ENCODE peak calls at places on chromosomes 16 and 17, in seven cellular contexts. X is tibial nerve; A is right atrium auricular region; N is lung; P is activated CD8-positive, alpha-beta T cell treated with anti-CD3 and anti-CD28 coated beads for 36 hours; B is OCI-LY7; Y is progenitor cell of endocrine pancreas. G is an unnamed sample.

GRCh38 chr17:76659928-76660614 is 16.5 kb upstream of the ST6GALNAC1 start:
- DNase-seq in X (no peak), A (no peak), N (no peak), P (no peak), B (no peak), Y (no peak), G (no peak)

GRCh38 chr16:79595261-79595660 is 5.3 kb downstream of the MAF start:
- DNase-seq in X (no peak), A (no peak), N (no peak), P (no peak), B (no peak), Y (no peak), G (no peak)

GRCh38 chr16:74607967-74608356 is 1.0 kb upstream of the GLG1 start:
- DNase-seq in X (no peak), A (no peak), N (no peak), P (no peak), B (no peak), Y (no peak), G (no peak)

GRCh38 chr17:81165246-81166032 is at the start of gene PVALEF:
- DNase-seq in X (no peak), A (no peak), N (no peak), P (no peak), B (no peak), Y (peak), G (no peak)

GRCh38 chr16:69566437-69567030 is 768 bp downstream of the NFAT5 start:
- DNase-seq in X (peak), A (peak), N (peak), P (peak), B (peak), Y (peak), G (no peak)

GRCh38 chr16:361872-362701 is 8.3 kb downstream of the MRPL28 start:
- DNase-seq in X (peak), A (no peak), N (peak), P (peak), B (peak), Y (peak), G (peak)

GRCh38 chr17:78107457-78107856 is 21.1 kb downstream of the TMC6 start:
- DNase-seq in X (no peak), A (no peak), N (no peak), P (peak), B (no peak), Y (no peak), G (no peak)

GRCh38 chr17:32877164-32877764 is 340 bp upstream of the MYO1D start:
- DNase-seq in X (peak), A (peak), N (peak), P (peak), B (peak), Y (peak), G (peak)

GRCh38 chr17:49191917-49192741 is 18.2 kb downstream of the GNGT2 start:
- DNase-seq in X (peak), A (peak), N (peak), P (peak), B (peak), Y (peak), G (peak)

GRCh38 chr17:17840751-17841591 is 4.2 kb upstream of the SREBF1 start:
- DNase-seq in X (peak), A (no peak), N (no peak), P (no peak), B (peak), Y (no peak), G (no peak)

GRCh38 chr16:79848739-79849518 is 248.4 kb upstream of the MAF start:
- DNase-seq in X (no peak), A (no peak), N (no peak), P (no peak), B (no peak), Y (no peak), G (no peak)

GRCh38 chr16:28882476-28883180 is 4.3 kb downstream of the ATP2A1 start:
- DNase-seq in X (no peak), A (no peak), N (no peak), P (no peak), B (no peak), Y (no peak), G (no peak)
- TF ChIP-seq CTCF in X (no peak), A (no peak), N (no peak), P (no peak), B (no peak), Y (no peak), G (no peak)

DNA sequence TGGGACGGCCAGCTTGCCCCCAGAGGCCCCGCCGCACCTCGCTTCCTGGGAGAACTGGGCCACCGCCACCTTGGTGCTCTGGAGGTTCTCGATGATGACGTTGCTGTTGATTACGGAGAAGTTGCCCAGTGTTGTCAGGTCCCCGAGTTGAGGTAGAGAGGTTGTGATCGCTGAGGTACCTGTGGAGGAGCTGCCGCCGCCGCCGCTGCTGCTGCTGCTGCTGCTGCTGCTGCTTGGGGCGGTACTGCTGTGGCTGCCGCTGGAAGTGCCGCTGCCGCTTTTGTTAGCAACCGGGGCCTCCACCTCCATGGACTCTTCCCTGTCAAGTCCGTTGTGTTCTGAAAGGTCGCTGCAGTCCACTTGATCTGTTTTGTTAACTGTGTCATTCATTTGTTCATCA is 9.5 kb downstream of the SALL1 start:
- DNase-seq in X (no peak), A (no peak), N (no peak), P (no peak), B (no peak), Y (no peak), G (no peak)
- TF ChIP-seq CTCF in X (no peak), A (no peak), N (no peak), P (no peak), B (no peak), Y (no peak), G (no peak)

GRCh38 chr17:38566666-38567031 is 39.1 kb downstream of the SRCIN1 start:
- DNase-seq in X (no peak), A (no peak), N (no peak), P (no peak), B (no peak), Y (no peak), G (no peak)
- TF ChIP-seq CTCF in X (no peak), A (no peak), N (no peak), P (no peak), B (no peak), Y (no peak), G (no peak)

DNA sequence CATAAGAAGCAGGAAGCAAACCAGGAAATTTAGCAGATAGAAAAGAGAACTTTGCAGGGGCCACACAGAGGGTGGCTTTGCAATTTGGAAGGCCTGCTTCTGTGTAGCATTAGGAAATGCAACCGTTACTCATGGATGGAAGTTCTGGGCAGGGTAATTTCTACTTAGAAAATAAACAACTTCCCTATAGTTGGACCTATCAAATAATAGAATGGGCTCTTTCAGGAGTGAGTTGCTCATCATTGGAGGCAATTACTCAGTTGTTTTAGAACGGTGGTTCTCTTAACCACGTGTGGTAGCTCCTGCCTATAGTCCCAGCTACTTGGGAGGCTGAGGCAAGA is 25.8 kb upstream of the HS3ST2 start:
- DNase-seq in X (no peak), A (no peak), N (no peak), P (no peak), B (no peak), Y (no peak), G (no peak)
- TF ChIP-seq CTCF in X (no peak), A (no peak), N (no peak), P (no peak), B (no peak), Y (no peak), G (no peak)

GRCh38 chr16:85055503-85056210 is 28.1 kb downstream of the KIAA0513 start:
- DNase-seq in X (peak), A (peak), N (peak), P (peak), B (peak), Y (no peak), G (peak)

GRCh38 chr16:85058909-85059308 is 31.3 kb downstream of the KIAA0513 start:
- DNase-seq in X (no peak), A (no peak), N (no peak), P (no peak), B (no peak), Y (no peak), G (no peak)

GRCh38 chr16:85056211-85056748 is 28.7 kb downstream of the KIAA0513 start:
- DNase-seq in X (no peak), A (peak), N (no peak), P (no peak), B (peak), Y (no peak), G (no peak)

GRCh38 chr16:85057948-85058347 is 30.4 kb downstream of the KIAA0513 start:
- DNase-seq in X (no peak), A (no peak), N (no peak), P (no peak), B (peak), Y (no peak), G (no peak)

DNA sequence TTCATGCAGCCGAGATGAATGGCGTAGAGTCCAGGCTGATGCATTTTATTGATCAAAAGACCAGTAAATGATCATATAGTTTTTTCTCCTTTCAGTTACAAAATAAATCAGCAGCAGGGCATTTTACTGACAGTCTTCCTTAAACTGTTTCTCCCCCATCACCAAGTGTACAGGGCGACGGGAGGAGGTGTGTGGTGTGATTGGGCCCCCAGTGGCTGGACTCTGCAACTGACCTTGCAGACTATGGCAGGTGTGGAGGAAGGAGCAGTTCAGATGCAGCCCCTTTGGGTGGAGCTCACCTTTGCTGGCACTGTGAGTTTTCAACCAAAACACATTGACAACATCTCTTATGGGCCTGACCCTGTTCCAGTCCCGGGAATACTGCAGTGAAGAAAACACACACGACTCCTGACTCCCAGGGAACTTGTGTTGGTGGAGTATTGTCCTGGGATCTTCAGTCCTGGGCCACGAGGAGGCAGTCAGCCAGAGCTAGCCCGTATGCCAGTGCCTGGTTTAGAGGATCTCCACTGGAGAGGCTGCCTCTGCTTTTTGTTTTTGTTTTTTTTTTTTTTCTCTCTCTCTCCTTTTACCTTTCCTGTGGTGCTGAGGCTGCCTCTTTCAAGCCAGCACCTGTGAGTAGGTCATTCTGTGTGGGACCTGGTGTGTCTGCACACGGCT is 29.8 kb downstream of the KIAA0513 start:
- DNase-seq in X (no peak), A (no peak), N (no peak), P (peak), B (peak), Y (no peak), G (no peak)
- TF ChIP-seq CTCF in X (no peak), A (no peak), N (no peak), P (no peak), B (peak), Y (peak), G (no peak)

G was measured in natural killer cell.